ENCODE peak calls at places on chromosomes 16 and 17, in six cellular contexts. One of them, this sample, is unnamed.

GRCh38 chr16:79509221-79509631 is 91.3 kb downstream of the MAF start:
- DNase-seq in PC-3: no peak
- DNase-seq in body of pancreas: peak; percentile 48
- DNase-seq in endothelial cell of umbilical vein: no peak
- DNase-seq in HCT116: no peak
- DNase-seq in cardiac muscle cell: no peak
- DNase-seq in this sample: no peak

GRCh38 chr17:44219126-44219635 is 294 bp downstream of the UBTF start:
- DNase-seq in PC-3: peak; percentile 82
- DNase-seq in HCT116: no peak
- DNase-seq in body of pancreas: peak; percentile 66
- DNase-seq in cardiac muscle cell: no peak
- DNase-seq in endothelial cell of umbilical vein: peak; percentile 54
- DNase-seq in this sample: peak; percentile 65

GRCh38 chr17:77675816-77676799 is 282.4 kb upstream of the TNRC6C start:
- DNase-seq in PC-3: no peak
- DNase-seq in body of pancreas: no peak
- DNase-seq in cardiac muscle cell: peak; percentile 30
- DNase-seq in endothelial cell of umbilical vein: no peak
- DNase-seq in HCT116: no peak
- DNase-seq in this sample: no peak

GRCh38 chr16:21603920-21604319 is 4.5 kb downstream of the METTL9 start:
- DNase-seq in HCT116: no peak
- DNase-seq in PC-3: no peak
- DNase-seq in endothelial cell of umbilical vein: no peak
- DNase-seq in body of pancreas: no peak
- DNase-seq in cardiac muscle cell: peak; percentile 36
- DNase-seq in this sample: no peak

GRCh38 chr16:14365200-14365851 is 264.7 kb downstream of the PARN start:
- DNase-seq in cardiac muscle cell: no peak
- DNase-seq in endothelial cell of umbilical vein: no peak
- DNase-seq in PC-3: no peak
- DNase-seq in body of pancreas: no peak
- DNase-seq in HCT116: no peak
- DNase-seq in this sample: no peak

GRCh38 chr17:7313890-7314718 is 1.1 kb downstream of the GPS2 start:
- DNase-seq in cardiac muscle cell: no peak
- DNase-seq in PC-3: peak; percentile 6
- DNase-seq in endothelial cell of umbilical vein: no peak
- DNase-seq in body of pancreas: no peak
- DNase-seq in HCT116: no peak
- DNase-seq in this sample: no peak

GRCh38 chr16:66369055-66369592 is 2.6 kb downstream of the CDH5 start:
- DNase-seq in PC-3: no peak
- DNase-seq in endothelial cell of umbilical vein: peak; percentile 71
- DNase-seq in HCT116: no peak
- DNase-seq in body of pancreas: no peak
- DNase-seq in cardiac muscle cell: no peak
- DNase-seq in this sample: no peak

GRCh38 chr17:45293413-45294211 is 23.2 kb downstream of the MAP3K14 start:
- DNase-seq in body of pancreas: peak; percentile 91
- DNase-seq in cardiac muscle cell: peak; percentile 68
- DNase-seq in PC-3: peak; percentile 90
- DNase-seq in HCT116: peak; percentile 65
- DNase-seq in endothelial cell of umbilical vein: peak; percentile 94
- DNase-seq in this sample: no peak

GRCh38 chr17:78921437-78921971 is 3.7 kb downstream of the TIMP2 start:
- DNase-seq in cardiac muscle cell: no peak
- DNase-seq in endothelial cell of umbilical vein: no peak
- DNase-seq in PC-3: no peak
- DNase-seq in HCT116: no peak
- DNase-seq in body of pancreas: no peak
- DNase-seq in this sample: no peak

GRCh38 chr16:26816885-26817571 is 249.7 kb upstream of the C16orf82 start:
- DNase-seq in body of pancreas: no peak
- DNase-seq in endothelial cell of umbilical vein: no peak
- DNase-seq in cardiac muscle cell: no peak
- DNase-seq in HCT116: no peak
- DNase-seq in PC-3: peak; percentile 54
- DNase-seq in this sample: no peak

GRCh38 chr17:44354582-44355309 is 8.9 kb downstream of the FAM171A2 start:
- DNase-seq in PC-3: no peak
- DNase-seq in HCT116: no peak
- DNase-seq in cardiac muscle cell: peak; percentile 79
- DNase-seq in endothelial cell of umbilical vein: no peak
- DNase-seq in body of pancreas: peak; percentile 28
- DNase-seq in this sample: peak; percentile 33

GRCh38 chr17:10292057-10292931 is 80.5 kb downstream of the MYH13 start:
- DNase-seq in HCT116: peak; percentile 75
- DNase-seq in body of pancreas: peak; percentile 45
- DNase-seq in PC-3: peak; percentile 53
- DNase-seq in cardiac muscle cell: peak; percentile 22
- DNase-seq in endothelial cell of umbilical vein: no peak
- DNase-seq in this sample: no peak

GRCh38 chr17:82752371-82753200 is 721 bp downstream of the TBCD start:
- DNase-seq in endothelial cell of umbilical vein: peak; percentile 40
- DNase-seq in HCT116: no peak
- DNase-seq in PC-3: no peak
- DNase-seq in cardiac muscle cell: peak; percentile 52
- DNase-seq in body of pancreas: no peak
- DNase-seq in this sample: no peak

GRCh38 chr16:79007614-79008013 is 592.9 kb downstream of the MAF start:
- DNase-seq in HCT116: no peak
- DNase-seq in PC-3: no peak
- DNase-seq in body of pancreas: no peak
- DNase-seq in endothelial cell of umbilical vein: no peak
- DNase-seq in cardiac muscle cell: no peak
- DNase-seq in this sample: no peak

GRCh38 chr17:13918247-13918646 is 151.1 kb upstream of the COX10 start:
- DNase-seq in cardiac muscle cell: no peak
- DNase-seq in PC-3: no peak
- DNase-seq in body of pancreas: no peak
- DNase-seq in endothelial cell of umbilical vein: no peak
- DNase-seq in HCT116: no peak
- DNase-seq in this sample: no peak

GRCh38 chr17:34082404-34082803 is 172.7 kb upstream of the CCL2 start:
- DNase-seq in cardiac muscle cell: no peak
- DNase-seq in body of pancreas: no peak
- DNase-seq in PC-3: no peak
- DNase-seq in endothelial cell of umbilical vein: no peak
- DNase-seq in HCT116: no peak
- DNase-seq in this sample: no peak

GRCh38 chr16:4272114-4272954 is 489 bp downstream of the TFAP4 start:
- DNase-seq in cardiac muscle cell: peak; percentile 86
- DNase-seq in PC-3: peak; percentile 23
- DNase-seq in body of pancreas: peak; percentile 51
- DNase-seq in endothelial cell of umbilical vein: peak; percentile 41
- DNase-seq in HCT116: no peak
- DNase-seq in this sample: no peak

GRCh38 chr17:38444151-38444550 is 15.9 kb downstream of the ARHGAP23 start:
- DNase-seq in cardiac muscle cell: peak; percentile 82
- DNase-seq in endothelial cell of umbilical vein: peak; percentile 68
- DNase-seq in PC-3: peak; percentile 69
- DNase-seq in HCT116: no peak
- DNase-seq in body of pancreas: peak; percentile 61
- DNase-seq in this sample: peak; percentile 40

GRCh38 chr17:21510686-21511367 is 134.7 kb downstream of the KCNJ12 start:
- DNase-seq in cardiac muscle cell: no peak
- DNase-seq in HCT116: no peak
- DNase-seq in PC-3: no peak
- DNase-seq in body of pancreas: no peak
- DNase-seq in endothelial cell of umbilical vein: peak; percentile 26
- DNase-seq in this sample: no peak

GRCh38 chr17:21513012-21513570 is 136.9 kb downstream of the KCNJ12 start:
- DNase-seq in PC-3: peak; percentile 84
- DNase-seq in endothelial cell of umbilical vein: peak; percentile 64
- DNase-seq in body of pancreas: peak; percentile 77
- DNase-seq in cardiac muscle cell: peak; percentile 90
- DNase-seq in HCT116: peak; percentile 57
- DNase-seq in this sample: peak; percentile 86

GRCh38 chr17:21511368-21512195 is 135.4 kb downstream of the KCNJ12 start:
- DNase-seq in body of pancreas: peak; percentile 84
- DNase-seq in cardiac muscle cell: peak; percentile 93
- DNase-seq in endothelial cell of umbilical vein: peak; percentile 87
- DNase-seq in PC-3: peak; percentile 81
- DNase-seq in HCT116: peak; percentile 61
- DNase-seq in this sample: peak; percentile 52

DNA sequence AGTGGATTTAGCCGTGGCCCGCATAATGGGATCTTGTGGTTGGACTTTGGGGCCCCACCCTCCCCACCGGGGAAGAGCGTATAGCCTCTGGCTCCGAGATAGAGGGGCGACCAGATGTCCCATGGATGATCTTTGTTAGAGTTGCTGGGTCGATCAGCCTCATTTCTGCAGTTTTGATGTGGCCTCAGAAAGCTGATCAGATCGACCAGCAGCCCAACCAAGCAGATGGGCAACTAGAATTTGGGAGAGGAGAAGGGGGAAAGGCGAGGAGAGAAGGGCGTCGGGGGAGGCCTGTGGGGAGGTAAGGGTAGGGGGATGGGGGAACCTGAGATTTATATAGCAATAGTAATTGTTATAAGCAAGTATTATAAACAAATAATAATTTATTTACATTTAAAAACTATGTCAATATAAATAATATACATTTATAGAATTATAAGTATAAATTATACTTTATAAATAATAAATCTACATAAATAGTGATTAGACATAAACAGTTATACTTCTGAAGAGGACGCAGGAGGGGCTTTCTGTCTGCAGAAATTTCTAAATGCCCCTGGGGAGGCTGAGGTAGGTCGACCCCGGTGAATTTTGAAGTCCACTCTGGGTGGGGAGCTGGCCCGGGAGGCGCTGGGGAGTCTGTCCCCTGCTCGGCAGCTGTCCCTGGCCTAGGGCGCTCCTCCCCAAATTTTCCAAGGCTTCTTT is 136.3 kb downstream of the KCNJ12 start:
- DNase-seq in body of pancreas: no peak
- DNase-seq in endothelial cell of umbilical vein: peak; percentile 5
- DNase-seq in PC-3: no peak
- DNase-seq in HCT116: no peak
- DNase-seq in cardiac muscle cell: no peak
- DNase-seq in this sample: no peak
- H3K4me3 ChIP-seq in body of pancreas: no peak overlapping the region
- H3K4me3 ChIP-seq in endothelial cell of umbilical vein: no peak overlapping the region
- H3K4me3 ChIP-seq in PC-3: peak overlapping the region; percentile 59
- H3K4me3 ChIP-seq in HCT116: peak overlapping the region; percentile 28
- H3K4me3 ChIP-seq in cardiac muscle cell: no peak overlapping the region
- H3K4me3 ChIP-seq in this sample: no peak overlapping the region

DNA sequence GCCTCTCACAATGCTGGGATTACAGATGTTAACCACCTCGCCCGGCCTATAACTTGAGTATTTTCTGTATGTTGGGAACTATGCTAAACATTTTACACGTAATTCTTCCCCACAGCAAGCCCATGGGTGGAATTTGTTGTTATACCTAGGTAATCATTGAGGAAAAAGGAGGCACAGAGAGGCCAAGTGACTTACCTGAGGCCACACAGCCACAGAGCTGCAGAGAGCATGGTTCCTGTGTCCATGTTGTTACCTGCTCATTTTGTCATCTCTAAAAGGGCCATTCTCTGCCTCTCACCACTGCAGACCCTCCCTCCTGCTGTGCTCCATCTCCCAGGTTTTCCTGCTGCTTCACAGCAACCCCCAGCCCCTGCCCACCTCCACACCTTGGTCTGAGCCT is 135.5 kb downstream of the ABCC1 start:
- DNase-seq in body of pancreas: no peak
- DNase-seq in PC-3: no peak
- DNase-seq in endothelial cell of umbilical vein: no peak
- DNase-seq in HCT116: no peak
- DNase-seq in cardiac muscle cell: no peak
- DNase-seq in this sample: no peak
- H3K27ac ChIP-seq in body of pancreas: no peak overlapping the region
- H3K27ac ChIP-seq in PC-3: no peak overlapping the region
- H3K27ac ChIP-seq in endothelial cell of umbilical vein: no peak overlapping the region
- H3K27ac ChIP-seq in HCT116: no peak overlapping the region
- H3K27ac ChIP-seq in cardiac muscle cell: no peak overlapping the region
- H3K27ac ChIP-seq in this sample: no peak overlapping the region

DNA sequence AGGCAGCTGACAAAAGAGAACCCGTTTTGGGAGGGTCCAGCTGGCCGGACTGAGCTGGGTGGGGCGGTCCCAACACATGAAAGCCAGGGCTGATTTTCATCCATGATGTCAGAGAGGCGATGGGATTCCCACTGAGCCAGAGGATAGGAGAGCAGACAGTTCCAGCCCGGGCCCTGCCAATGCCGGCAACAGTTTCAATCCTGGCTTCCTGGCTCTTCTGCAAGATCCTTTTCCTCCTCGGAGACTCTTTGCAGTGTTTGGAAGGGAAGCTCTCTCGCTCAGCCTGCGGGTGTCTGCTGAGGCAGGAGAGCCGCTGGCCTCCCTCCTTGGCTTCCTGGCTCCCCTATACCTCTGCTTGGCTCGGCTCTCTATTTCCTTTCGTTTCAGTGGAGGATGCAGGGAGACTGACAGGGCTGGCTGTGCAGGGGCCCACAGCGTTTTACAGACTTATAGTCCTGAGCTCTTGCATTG is 145.5 kb upstream of the SOX9 start:
- DNase-seq in endothelial cell of umbilical vein: no peak
- DNase-seq in cardiac muscle cell: no peak
- DNase-seq in PC-3: peak; percentile 73
- DNase-seq in body of pancreas: peak; percentile 13
- DNase-seq in HCT116: no peak
- DNase-seq in this sample: no peak
- H3K4me3 ChIP-seq in endothelial cell of umbilical vein: no peak overlapping the region
- H3K4me3 ChIP-seq in cardiac muscle cell: no peak overlapping the region
- H3K4me3 ChIP-seq in PC-3: peak overlapping the region; percentile 57
- H3K4me3 ChIP-seq in body of pancreas: no peak overlapping the region
- H3K4me3 ChIP-seq in HCT116: no peak overlapping the region
- H3K4me3 ChIP-seq in this sample: no peak overlapping the region

GRCh38 chr16:15598648-15599190 is 44.2 kb downstream of the MARF1 start:
- DNase-seq in cardiac muscle cell: no peak
- DNase-seq in HCT116: no peak
- DNase-seq in PC-3: no peak
- DNase-seq in endothelial cell of umbilical vein: no peak
- DNase-seq in body of pancreas: no peak
- DNase-seq in this sample: no peak

GRCh38 chr16:15599303-15600070 is 43.5 kb downstream of the MARF1 start:
- DNase-seq in body of pancreas: no peak
- DNase-seq in endothelial cell of umbilical vein: no peak
- DNase-seq in cardiac muscle cell: no peak
- DNase-seq in PC-3: peak; percentile 7
- DNase-seq in HCT116: no peak
- DNase-seq in this sample: no peak

GRCh38 chr16:15597822-15598647 is 44.9 kb downstream of the MARF1 start:
- DNase-seq in cardiac muscle cell: no peak
- DNase-seq in body of pancreas: no peak
- DNase-seq in endothelial cell of umbilical vein: no peak
- DNase-seq in PC-3: no peak
- DNase-seq in HCT116: no peak
- DNase-seq in this sample: no peak

GRCh38 chr16:15593235-15593634 is 49.7 kb downstream of the MARF1 start:
- DNase-seq in endothelial cell of umbilical vein: no peak
- DNase-seq in HCT116: no peak
- DNase-seq in cardiac muscle cell: no peak
- DNase-seq in PC-3: no peak
- DNase-seq in body of pancreas: peak; percentile 40
- DNase-seq in this sample: no peak

DNA sequence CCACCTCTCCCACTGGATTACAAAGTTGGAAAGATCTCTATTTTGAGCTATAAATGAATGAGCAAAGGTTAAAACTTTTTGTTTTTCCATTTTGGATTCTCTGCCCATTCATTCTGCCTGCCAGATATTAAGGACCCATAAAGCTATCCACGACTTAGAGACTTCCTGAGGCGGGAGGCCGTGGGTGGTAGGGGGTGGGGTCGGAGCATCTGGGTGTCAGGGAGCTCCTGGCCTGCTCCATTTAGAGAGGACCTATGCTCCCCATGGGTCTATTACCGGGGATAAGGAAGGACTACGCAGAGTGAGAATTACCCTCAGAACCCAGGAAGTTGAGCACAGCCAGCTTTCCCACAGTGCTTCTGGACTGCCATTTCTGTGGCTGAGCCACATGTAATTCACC is 45.8 kb downstream of the MARF1 start:
- DNase-seq in HCT116: no peak
- DNase-seq in body of pancreas: no peak
- DNase-seq in cardiac muscle cell: no peak
- DNase-seq in endothelial cell of umbilical vein: no peak
- DNase-seq in PC-3: no peak
- DNase-seq in this sample: no peak
- H3K27ac ChIP-seq in HCT116: no peak overlapping the region
- H3K27ac ChIP-seq in body of pancreas: no peak overlapping the region
- H3K27ac ChIP-seq in cardiac muscle cell: no peak overlapping the region
- H3K27ac ChIP-seq in endothelial cell of umbilical vein: no peak overlapping the region
- H3K27ac ChIP-seq in PC-3: no peak overlapping the region
- H3K27ac ChIP-seq in this sample: no peak overlapping the region